ENCODE peak calls at places on chromosomes 6 and 20, in five cellular contexts. T is NB4; S is IMR-90; F is fibroblast of the aortic adventitia; X is naive thymus-derived CD4-positive, alpha-beta T cell. L is an unnamed sample.

GRCh38 chr20:24144371-24144770 is 155.8 kb upstream of the GGTLC1 start:
- DNase-seq in F (no peak), T (no peak), S (no peak), X (no peak), L (no peak)

GRCh38 chr6:87718662-87719433 is 16.8 kb upstream of the AKIRIN2 start:
- DNase-seq in F (peak), S (peak), X (no peak), T (peak), L (no peak)

GRCh38 chr20:58891686-58892125 is 39.2 kb downstream of the GNAS start:
- DNase-seq in T (peak), F (peak), X (no peak), S (no peak), L (no peak)

GRCh38 chr6:133641111-133641510 is 247.8 kb upstream of the TCF21 start:
- DNase-seq in S (no peak), X (no peak), T (no peak), F (no peak), L (no peak)

GRCh38 chr6:117440558-117441525 is 15.1 kb upstream of the ROS1 start:
- DNase-seq in X (no peak), S (peak), F (peak), T (peak), L (peak)

GRCh38 chr6:133467982-133468380 is 226.8 kb downstream of the EYA4 start:
- DNase-seq in S (peak), T (no peak), F (peak), X (no peak), L (no peak)

GRCh38 chr20:21396921-21397340 is 395 bp downstream of the NKX2-4 start:
- DNase-seq in F (no peak), S (no peak), T (no peak), X (no peak), L (no peak)

GRCh38 chr20:59996112-59996511 is 37.9 kb downstream of the CDH26 start:
- DNase-seq in X (no peak), T (no peak), F (no peak), S (no peak), L (no peak)

GRCh38 chr6:145733770-145734169 is 1.6 kb downstream of the EPM2A start:
- DNase-seq in F (no peak), T (peak), X (no peak), S (peak), L (no peak)

GRCh38 chr6:157621401-157621800 is 201.6 kb upstream of the SNX9 start:
- DNase-seq in S (no peak), T (no peak), F (no peak), X (no peak), L (no peak)

GRCh38 chr6:88494401-88495140 is 328.4 kb upstream of the CNR1 start:
- DNase-seq in X (no peak), S (no peak), T (no peak), F (no peak), L (no peak)

DNA sequence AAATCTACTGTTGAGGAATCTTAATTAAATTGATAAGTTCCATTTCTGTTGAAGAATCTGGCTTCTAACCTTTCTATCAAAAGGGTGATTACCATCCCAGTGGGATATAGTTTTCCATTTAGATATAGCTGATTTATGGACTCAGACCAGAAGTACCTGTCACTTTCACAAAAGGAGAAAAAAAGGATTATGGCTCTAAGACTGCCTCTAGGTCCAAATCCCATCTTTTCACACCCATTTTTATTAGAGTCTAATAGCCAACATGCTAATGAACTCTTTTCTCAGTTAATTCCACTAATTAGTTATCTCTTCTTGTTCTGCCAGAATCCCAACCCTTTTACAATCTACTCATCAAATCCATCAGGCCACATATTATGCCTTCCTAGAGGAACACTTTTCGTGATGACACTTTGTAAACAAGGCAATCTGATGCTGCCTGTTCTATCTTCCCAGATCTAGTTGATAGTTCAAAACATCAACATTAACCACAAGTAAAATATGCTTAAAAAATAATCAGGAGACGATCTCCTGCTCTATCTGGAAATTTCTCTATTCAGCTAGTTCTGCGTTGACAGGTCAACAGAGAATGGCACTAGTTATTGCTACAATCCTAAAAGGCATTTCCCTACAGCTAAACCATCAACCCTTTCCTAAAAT is 2.2 kb downstream of the B4GALT5 start:
- DNase-seq in T (no peak), X (no peak), S (no peak), F (no peak), L (no peak)
- H3K4me3 ChIP-seq in T (peak), X (no peak), S (peak), F (peak), L (peak)

GRCh38 chr6:81023007-81023582 is 729.4 kb downstream of the TENT5A start:
- DNase-seq in F (no peak), X (no peak), T (peak), S (peak), L (no peak)
- H3K4me3 ChIP-seq in F (no peak), X (no peak), T (no peak), S (no peak), L (no peak)

DNA sequence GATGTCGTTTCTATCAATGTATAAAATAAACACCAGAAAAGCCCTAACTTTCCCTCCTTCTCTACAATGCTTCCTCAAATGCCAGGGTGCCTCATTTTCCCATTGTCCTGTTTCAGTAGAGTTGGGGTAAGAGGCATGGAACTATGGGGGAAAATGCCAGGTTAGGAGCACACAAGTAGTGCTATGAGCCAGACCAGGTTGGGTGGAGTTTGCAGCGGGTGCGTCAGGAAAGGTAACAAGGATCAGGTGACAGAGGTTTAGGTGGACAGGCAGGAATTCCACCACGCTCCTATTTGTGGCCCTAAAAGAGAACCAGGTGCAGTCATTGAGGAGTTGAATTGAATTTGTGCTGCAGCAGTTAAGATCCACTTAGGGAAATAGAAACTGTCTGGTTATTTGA is 36.5 kb downstream of the SYTL3 start:
- DNase-seq in F (no peak), X (no peak), S (no peak), T (no peak), L (no peak)
- H3K4me3 ChIP-seq in F (no peak), X (peak), S (no peak), T (no peak), L (no peak)

GRCh38 chr20:56928007-56928406 is 298.9 kb downstream of the TFAP2C start:
- DNase-seq in T (no peak), F (no peak), X (no peak), S (no peak), L (no peak)

GRCh38 chr20:56924316-56924975 is 295.3 kb downstream of the TFAP2C start:
- DNase-seq in F (no peak), X (no peak), S (no peak), T (no peak), L (no peak)

GRCh38 chr20:56926501-56926900 is 297.4 kb downstream of the TFAP2C start:
- DNase-seq in X (no peak), F (no peak), S (no peak), T (no peak), L (no peak)

GRCh38 chr20:56924976-56925695 is 296.0 kb downstream of the TFAP2C start:
- DNase-seq in X (no peak), F (no peak), S (no peak), T (no peak), L (no peak)

GRCh38 chr20:56925696-56926101 is 296.6 kb downstream of the TFAP2C start:
- DNase-seq in T (no peak), F (no peak), X (no peak), S (no peak), L (no peak)
- H3K4me3 ChIP-seq in T (no peak), F (no peak), X (no peak), S (no peak), L (no peak)

GRCh38 chr6:394641-395289 is 3.2 kb downstream of the IRF4 start:
- DNase-seq in F (no peak), T (no peak), X (no peak), S (no peak), L (no peak)
- H3K4me3 ChIP-seq in F (no peak), T (no peak), X (no peak), S (no peak), L (no peak)

DNA sequence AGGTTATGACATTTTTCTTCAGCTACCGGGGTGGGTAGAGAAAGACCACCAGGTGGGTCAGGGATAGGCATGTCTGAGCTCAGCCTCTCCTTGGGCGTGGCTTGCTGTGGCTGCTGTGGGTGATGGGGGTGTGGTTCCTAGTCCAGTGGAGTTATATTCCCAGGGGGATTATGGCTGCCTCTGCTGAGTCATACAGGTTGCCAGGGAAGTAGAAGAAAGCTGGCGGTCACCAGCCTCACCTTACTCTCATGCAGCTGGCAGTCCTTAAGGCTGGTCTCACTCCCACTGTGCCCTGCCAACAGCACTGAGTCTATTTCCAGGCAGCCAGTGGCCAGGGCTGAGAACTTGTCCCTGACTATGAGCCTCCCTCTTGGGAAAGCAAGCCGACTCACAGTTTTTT is 130.0 kb downstream of the SCP2D1 start:
- DNase-seq in T (peak), X (no peak), S (no peak), F (no peak), L (no peak)
- H3K4me3 ChIP-seq in T (no peak), X (no peak), S (no peak), F (no peak), L (no peak)

GRCh38 chr6:57217270-57217669 is 4.8 kb downstream of the RAB23 start:
- DNase-seq in F (no peak), X (no peak), S (no peak), T (no peak), L (no peak)

GRCh38 chr6:57221191-57221935 is 744 bp downstream of the RAB23 start:
- DNase-seq in X (peak), T (peak), F (peak), S (peak), L (peak)

GRCh38 chr6:57221936-57222683 is at the start of gene RAB23:
- DNase-seq in X (peak), T (peak), S (peak), F (peak), L (peak)

GRCh38 chr6:57222684-57223077 is 574 bp upstream of the RAB23 start:
- DNase-seq in F (no peak), X (no peak), T (no peak), S (no peak), L (no peak)

DNA sequence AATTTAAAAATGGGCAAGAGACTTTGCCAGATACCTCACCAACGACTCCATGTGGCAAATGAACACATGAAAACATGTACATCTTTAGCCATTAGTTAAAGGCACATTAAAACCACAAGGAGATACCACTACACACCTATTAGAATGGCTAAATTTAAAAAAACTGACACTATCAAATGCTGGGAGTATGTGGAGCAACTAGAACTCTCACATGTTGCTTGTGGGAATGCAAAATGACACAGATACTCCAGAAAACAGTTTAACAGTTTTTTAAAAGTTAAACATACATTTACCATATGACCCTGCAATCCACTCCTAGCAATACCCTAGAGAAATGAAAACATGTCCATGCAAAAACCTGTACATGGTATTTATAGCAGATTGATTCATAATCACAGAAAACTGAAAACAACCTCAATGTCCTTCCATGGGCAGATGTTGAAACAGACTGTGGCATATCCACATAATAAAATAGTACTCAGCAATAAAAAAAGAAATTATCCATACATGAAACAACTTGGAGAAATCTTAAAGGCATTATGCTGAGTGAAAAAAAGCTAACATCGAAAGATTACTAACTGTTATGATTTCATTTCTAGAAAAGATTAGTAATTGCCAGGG is 1.9 kb downstream of the RAB23 start:
- DNase-seq in X (no peak), T (no peak), F (no peak), S (no peak), L (no peak)
- H3K4me3 ChIP-seq in X (no peak), T (peak), F (peak), S (peak), L (peak)

GRCh38 chr6:50889912-50890311 is 71.2 kb downstream of the TFAP2B start:
- DNase-seq in X (no peak), S (no peak), T (no peak), F (no peak), L (no peak)

GRCh38 chr6:50889492-50889891 is 70.8 kb downstream of the TFAP2B start:
- DNase-seq in T (no peak), S (no peak), F (no peak), X (no peak), L (no peak)

GRCh38 chr6:50891290-50891689 is 72.6 kb downstream of the TFAP2B start:
- DNase-seq in X (no peak), T (no peak), S (no peak), F (no peak), L (no peak)
- H3K4me3 ChIP-seq in X (no peak), T (no peak), S (no peak), F (no peak), L (no peak)

DNA sequence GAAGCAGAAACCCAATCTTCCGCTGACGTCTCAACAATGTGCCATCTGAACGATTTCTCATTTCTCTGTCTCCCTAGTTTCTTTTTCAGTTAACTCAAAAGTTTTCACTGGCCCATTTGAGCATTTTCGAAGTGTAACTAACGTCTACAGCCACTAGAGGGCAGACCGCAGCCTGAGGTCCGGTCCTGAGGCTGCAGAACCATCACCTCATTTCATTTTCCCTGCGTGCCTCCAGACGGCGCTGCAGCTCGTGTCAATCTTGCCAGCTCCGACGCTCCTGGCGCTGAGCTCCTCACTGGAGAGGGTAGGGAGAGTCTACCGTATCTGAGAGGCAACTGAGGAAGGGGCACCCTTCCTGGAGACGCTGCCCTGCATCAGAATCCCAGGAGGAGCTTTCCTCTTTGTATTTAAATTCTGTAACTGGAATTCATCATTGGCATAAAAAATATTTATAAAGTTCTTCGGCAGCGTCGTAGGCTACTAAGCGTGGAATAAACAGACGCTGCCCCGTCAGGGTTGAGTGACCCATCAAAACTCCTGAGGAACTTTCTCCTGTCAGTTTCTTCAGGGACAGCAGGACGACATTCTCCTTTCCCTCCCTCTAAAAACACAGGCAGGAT is 28.5 kb upstream of the DTNBP1 start:
- DNase-seq in F (peak), S (peak), T (peak), X (peak), L (peak)
- H3K4me3 ChIP-seq in F (peak), S (no peak), T (no peak), X (no peak), L (no peak)

DNA sequence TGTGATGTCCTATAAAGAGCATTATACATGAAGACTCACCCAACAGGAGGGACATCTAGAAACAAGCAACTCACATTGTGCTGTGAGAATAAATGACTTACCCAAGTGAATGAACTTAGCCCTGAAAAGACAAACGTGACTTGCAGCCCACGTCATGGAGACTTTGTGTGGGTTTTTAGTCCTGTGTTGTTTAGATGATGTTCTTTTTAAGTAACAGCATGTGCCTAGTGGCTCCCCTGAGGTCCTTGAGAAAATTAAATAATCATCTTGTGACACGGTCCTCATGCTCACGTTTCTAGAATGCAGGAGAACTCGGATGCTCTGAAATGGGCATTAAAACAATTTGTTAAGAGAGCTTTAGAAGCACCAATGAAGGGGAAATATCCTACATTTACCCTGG is 165.1 kb downstream of the SASH1 start:
- DNase-seq in F (peak), S (peak), X (no peak), T (no peak), L (no peak)
- H3K4me3 ChIP-seq in F (peak), S (no peak), X (no peak), T (no peak), L (peak)

L was measured in skeletal muscle cell.